ENCODE peak calls at places on chromosomes 1 and 21, in four cellular contexts. T, V, E and N are unnamed samples.
A peak's percentile ranks its signal among the peaks of the same experiment; 100 is the strongest.

GRCh38 chr1:243575070-243575469 is 275.0 kb downstream of the AKT3 start:
- DNase-seq in T (no peak), V (no peak), E (peak; percentile 54), N (no peak)

GRCh38 chr1:55542901-55543504 is 327.8 kb upstream of the USP24 start:
- DNase-seq in T (no peak), V (no peak), E (no peak), N (peak; percentile 44)

GRCh38 chr21:42840411-42841155 is 38.8 kb downstream of the WDR4 start:
- DNase-seq in T (no peak), V (peak; percentile 1), E (no peak), N (no peak)

GRCh38 chr21:36385233-36385908 is at the start of gene CHAF1B:
- DNase-seq in T (peak; percentile 43), V (peak; percentile 88), E (peak; percentile 64), N (peak; percentile 63)

GRCh38 chr1:77926561-77927357 is 38.3 kb downstream of the NEXN start:
- DNase-seq in T (no peak), V (no peak), E (no peak), N (no peak)

GRCh38 chr1:23865543-23865930 is 2.6 kb downstream of the FUCA1 start:
- DNase-seq in T (no peak), V (no peak), E (no peak), N (peak; percentile 15)

GRCh38 chr1:162847839-162848453 is 13.0 kb downstream of the CCDC190 start:
- DNase-seq in T (peak; percentile 81), V (peak; percentile 88), E (peak; percentile 81), N (peak; percentile 69)

GRCh38 chr1:184296466-184297243 is 90.2 kb upstream of the C1orf21 start:
- DNase-seq in T (no peak), V (no peak), E (peak; percentile 39), N (peak; percentile 74)

GRCh38 chr1:18938707-18939070 is 17.8 kb downstream of the IFFO2 start:
- DNase-seq in T (no peak), V (no peak), E (no peak), N (no peak)

GRCh38 chr1:171107969-171108368 is 17.3 kb downstream of the FMO3 start:
- DNase-seq in T (no peak), V (no peak), E (no peak), N (no peak)

GRCh38 chr1:41030872-41031616 is 9.5 kb upstream of the SLFNL1 start:
- DNase-seq in T (no peak), V (no peak), E (no peak), N (no peak)

GRCh38 chr1:183837062-183837461 is 32.1 kb downstream of the RGL1 start:
- DNase-seq in T (no peak), V (no peak), E (no peak), N (no peak)

GRCh38 chr1:110786802-110787327 is 86.1 kb upstream of the CD53 start:
- DNase-seq in T (no peak), V (no peak), E (no peak), N (no peak)

GRCh38 chr1:155977607-155978324 is 581 bp downstream of the ARHGEF2 start:
- DNase-seq in T (no peak), V (peak; percentile 77), E (peak; percentile 39), N (peak; percentile 24)

GRCh38 chr21:46084709-46085108 is 13.2 kb upstream of the COL6A2 start:
- DNase-seq in T (no peak), V (no peak), E (no peak), N (no peak)

GRCh38 chr1:29363536-29363935 is 127.2 kb downstream of the PTPRU start:
- DNase-seq in T (no peak), V (no peak), E (no peak), N (no peak)

GRCh38 chr1:178241057-178241456 is 147.2 kb downstream of the RASAL2 start:
- DNase-seq in T (no peak), V (no peak), E (no peak), N (peak; percentile 85)

GRCh38 chr1:115980998-115981993 is 5.0 kb downstream of the SLC22A15 start:
- DNase-seq in T (no peak), V (no peak), E (peak; percentile 36), N (peak; percentile 72)

GRCh38 chr1:42311138-42311537 is 23.9 kb downstream of the FOXJ3 start:
- DNase-seq in T (no peak), V (no peak), E (no peak), N (peak; percentile 73)

GRCh38 chr1:56516539-56517252 is 62.7 kb downstream of the PLPP3 start:
- DNase-seq in T (no peak), V (no peak), E (no peak), N (peak; percentile 36)

GRCh38 chr1:234737915-234738314 is 127.9 kb upstream of the IRF2BP2 start:
- DNase-seq in T (no peak), V (no peak), E (peak; percentile 84), N (no peak)

GRCh38 chr1:30940541-30940940 is 32.0 kb upstream of the SDC3 start:
- DNase-seq in T (no peak), V (no peak), E (no peak), N (no peak)

GRCh38 chr1:35047188-35047858 is 15.6 kb upstream of the ZMYM6 start:
- DNase-seq in T (no peak), V (no peak), E (no peak), N (peak; percentile 95)

GRCh38 chr1:177945943-177946650 is 23.8 kb downstream of the SEC16B start:
- DNase-seq in T (no peak), V (peak; percentile 61), E (peak; percentile 59), N (peak; percentile 54)

GRCh38 chr1:9719978-9720722 is 68.6 kb downstream of the PIK3CD start:
- DNase-seq in T (no peak), V (no peak), E (no peak), N (no peak)

GRCh38 chr1:33142483-33143065 is 39.3 kb downstream of the TRIM62 start:
- DNase-seq in T (no peak), V (no peak), E (no peak), N (no peak)

GRCh38 chr1:29478879-29479278 is 242.6 kb downstream of the PTPRU start:
- DNase-seq in T (no peak), V (no peak), E (no peak), N (no peak)

GRCh38 chr1:223695014-223695413 is 17.3 kb upstream of the CAPN2 start:
- DNase-seq in T (no peak), V (no peak), E (no peak), N (no peak)

GRCh38 chr21:42162831-42163510 is 56.0 kb upstream of the ABCG1 start:
- DNase-seq in T (no peak), V (peak; percentile 31), E (no peak), N (no peak)